ENCODE peak calls at places on chromosomes 3 and 15, in ten cellular contexts. R is GM19239; W is A549; N is fibroblast of lung; Y is effector CD4-positive, alpha-beta T cell; L is GM13977; T is ACHN; B is EL; V is cardiac muscle cell; O is NCI-H345. P is an unnamed sample.

GRCh38 chr3:52831500-52832301 is 1.2 kb upstream of the ITIH4 start:
- DNase-seq in T (peak), L (no peak), Y (no peak), W (peak), R (no peak), N (peak), O (peak), V (peak), B (peak), P (no peak)

GRCh38 chr3:5666455-5666854 is 478.9 kb downstream of the EDEM1 start:
- DNase-seq in O (no peak), W (no peak), N (no peak), Y (no peak), R (no peak), V (no peak), T (no peak), B (no peak), L (no peak), P (no peak)

GRCh38 chr3:48426401-48426909 is 3.4 kb downstream of the PLXNB1 start:
- DNase-seq in V (no peak), Y (no peak), L (no peak), W (no peak), O (no peak), N (no peak), R (no peak), T (no peak), B (no peak), P (no peak)

GRCh38 chr15:44319385-44319784 is 30.9 kb downstream of the GOLM2 start:
- DNase-seq in T (no peak), R (peak), W (no peak), O (no peak), Y (no peak), L (peak), B (no peak), N (no peak), V (no peak), P (no peak)

GRCh38 chr3:99315896-99316295 is 322.5 kb upstream of the COL8A1 start:
- DNase-seq in Y (no peak), L (no peak), O (no peak), T (no peak), B (peak), V (no peak), R (no peak), N (no peak), W (no peak), P (no peak)

GRCh38 chr3:67828486-67829010 is 174.1 kb upstream of the SUCLG2 start:
- DNase-seq in R (no peak), N (no peak), L (no peak), Y (no peak), T (no peak), O (no peak), B (no peak), W (no peak), V (no peak), P (no peak)

GRCh38 chr3:156681003-156681402 is 6.6 kb downstream of the TIPARP start:
- DNase-seq in Y (no peak), N (peak), T (peak), W (peak), B (peak), R (no peak), V (peak), O (peak), L (peak), P (no peak)

GRCh38 chr3:96755519-96755918 is 58.9 kb upstream of the EPHA6 start:
- DNase-seq in Y (no peak), O (no peak), W (no peak), N (no peak), V (no peak), T (no peak), B (no peak), L (no peak), R (no peak), P (no peak)

GRCh38 chr3:16928386-16929132 is 43.8 kb downstream of the PLCL2 start:
- DNase-seq in N (no peak), Y (no peak), L (no peak), T (no peak), V (no peak), O (no peak), B (no peak), R (no peak), W (no peak), P (no peak)

GRCh38 chr15:39888809-39889208 is 31.3 kb downstream of the GPR176 start:
- DNase-seq in T (no peak), R (no peak), O (no peak), L (no peak), V (no peak), B (peak), W (no peak), N (no peak), Y (no peak), P (no peak)

GRCh38 chr3:28924744-28925360 is 356.0 kb upstream of the RBMS3 start:
- DNase-seq in R (no peak), W (no peak), T (peak), L (no peak), V (no peak), B (peak), Y (no peak), N (no peak), O (no peak), P (no peak)

GRCh38 chr15:79954659-79955058 is 16.3 kb downstream of the BCL2A1 start:
- DNase-seq in L (no peak), B (no peak), T (no peak), Y (no peak), R (no peak), V (no peak), O (no peak), N (no peak), W (no peak), P (peak)

GRCh38 chr3:184592411-184593200 is 31.0 kb downstream of the EPHB3 start:
- DNase-seq in O (no peak), T (no peak), B (no peak), L (no peak), V (peak), R (no peak), Y (no peak), N (peak), W (no peak), P (no peak)

GRCh38 chr3:70737656-70738309 is 425.3 kb upstream of the MDFIC2 start:
- DNase-seq in L (no peak), W (no peak), R (no peak), B (no peak), Y (no peak), N (no peak), O (peak), V (peak), T (no peak), P (no peak)

GRCh38 chr15:62799919-62800318 is 242.6 kb upstream of the TPM1 start:
- DNase-seq in T (no peak), O (no peak), Y (no peak), N (no peak), L (no peak), W (no peak), R (no peak), V (peak), B (no peak), P (no peak)

GRCh38 chr3:13532085-13532484 is 16.8 kb upstream of the FBLN2 start:
- DNase-seq in Y (no peak), N (peak), L (no peak), O (no peak), T (no peak), R (no peak), V (no peak), W (no peak), B (no peak), P (no peak)

GRCh38 chr3:129061888-129062834 is 1.6 kb downstream of the GP9 start:
- DNase-seq in L (no peak), W (no peak), N (no peak), V (no peak), T (no peak), O (no peak), Y (no peak), R (no peak), B (no peak), P (no peak)

GRCh38 chr3:152349397-152349796 is 80.7 kb downstream of the MBNL1 start:
- DNase-seq in V (no peak), R (no peak), B (peak), L (no peak), O (no peak), W (no peak), T (no peak), Y (no peak), N (peak), P (no peak)

GRCh38 chr3:13174011-13174802 is 101.0 kb upstream of the IQSEC1 start:
- DNase-seq in O (no peak), B (no peak), Y (no peak), W (no peak), T (no peak), N (no peak), L (no peak), R (no peak), V (no peak), P (no peak)

GRCh38 chr15:85692873-85693272 is 101.9 kb downstream of the KLHL25 start:
- DNase-seq in O (no peak), T (no peak), W (no peak), R (no peak), B (no peak), N (no peak), V (no peak), L (no peak), Y (peak), P (no peak)

GRCh38 chr3:81105761-81106160 is 655.7 kb downstream of the GBE1 start:
- DNase-seq in R (no peak), Y (no peak), L (no peak), B (no peak), T (no peak), N (no peak), W (no peak), V (no peak), O (no peak), P (no peak)

GRCh38 chr3:52044869-52045616 is 11.3 kb downstream of the DUSP7 start:
- DNase-seq in R (no peak), B (no peak), V (no peak), W (no peak), L (no peak), Y (no peak), T (no peak), N (no peak), O (no peak), P (no peak)

GRCh38 chr15:84992157-84992940 is 10.7 kb downstream of the PDE8A start:
- DNase-seq in O (no peak), V (peak), T (peak), R (no peak), W (peak), Y (no peak), B (peak), N (peak), L (no peak), P (no peak)

GRCh38 chr3:48595075-48595525 is at the start of gene COL7A1:
- DNase-seq in V (no peak), L (peak), O (no peak), Y (no peak), B (no peak), T (no peak), W (no peak), R (no peak), N (no peak), P (no peak)

GRCh38 chr15:50066202-50066601 is 52.8 kb downstream of the ATP8B4 start:
- DNase-seq in V (peak), B (no peak), L (no peak), R (no peak), O (no peak), W (peak), N (no peak), T (no peak), Y (no peak), P (peak)

GRCh38 chr3:17915341-17915740 is 172.9 kb upstream of the TBC1D5 start:
- DNase-seq in B (peak), N (no peak), V (no peak), O (no peak), L (no peak), R (no peak), T (no peak), W (no peak), Y (no peak), P (no peak)

GRCh38 chr3:140391041-140391440 is 286.8 kb upstream of the TRIM42 start:
- DNase-seq in W (peak), L (no peak), B (no peak), R (no peak), V (no peak), T (no peak), O (peak), N (no peak), Y (no peak), P (no peak)

GRCh38 chr15:29616512-29616911 is 205.8 kb downstream of the TJP1 start:
- DNase-seq in V (no peak), R (no peak), B (no peak), W (no peak), Y (no peak), T (no peak), L (no peak), N (no peak), O (no peak), P (no peak)

GRCh38 chr15:78673476-78673875 is 32.5 kb upstream of the CHRNB4 start:
- DNase-seq in N (no peak), L (no peak), R (no peak), B (no peak), T (no peak), W (no peak), O (no peak), V (no peak), Y (no peak), P (no peak)

GRCh38 chr3:25355034-25355898 is 72.8 kb upstream of the RARB start:
- DNase-seq in N (no peak), L (no peak), V (no peak), W (no peak), Y (no peak), T (no peak), O (no peak), R (no peak), B (no peak), P (no peak)

GRCh38 chr3:172846103-172846561 is 95.6 kb downstream of the ECT2 start:
- DNase-seq in B (no peak), T (no peak), R (no peak), W (no peak), N (no peak), L (no peak), O (no peak), V (no peak), Y (no peak), P (no peak)

GRCh38 chr15:43769584-43770228 is 7.1 kb downstream of the ELL3 start:
- DNase-seq in W (peak), R (peak), B (peak), V (peak), O (peak), L (peak), N (peak), T (peak), Y (peak), P (no peak)

GRCh38 chr15:39318231-39318630 is 262.6 kb upstream of the THBS1 start:
- DNase-seq in L (no peak), V (no peak), N (no peak), T (no peak), O (no peak), R (no peak), W (no peak), B (no peak), Y (no peak), P (no peak)

P was measured in CD14-positive monocyte.